ENCODE peak calls at places on chromosomes 12 and 14, in nine cellular contexts. Z is NCI-H1092; K is Calu3; P is T1000; L is stimulated activated CD8-positive, alpha-beta memory T cell treated with anti-CD3 and anti-CD28 coated beads, Interleukin-7, amount 100 ng/mL, for 1 hour; W is HS-27A; Y is frontal cortex; R is NCI-H2081; N is GOT3. T is an unnamed sample.

GRCh38 chr12:15527201-15527782 is 205.0 kb downstream of the PTPRO start:
- DNase-seq in Z (no peak), K (peak), P (no peak), L (no peak), W (no peak), Y (no peak), R (no peak), N (no peak), T (no peak)

GRCh38 chr14:93965287-93965821 is 11.0 kb downstream of the ASB2 start:
- DNase-seq in Z (no peak), K (no peak), P (peak), L (no peak), W (peak), Y (no peak), R (no peak), N (no peak), T (no peak)

GRCh38 chr14:22315336-22315735 is 273.7 kb downstream of the DAD1 start:
- DNase-seq in Z (no peak), K (no peak), P (no peak), L (no peak), W (no peak), Y (no peak), R (no peak), N (no peak), T (no peak)

GRCh38 chr12:53530056-53530455 is 22.8 kb upstream of the NPFF start:
- DNase-seq in Z (no peak), K (no peak), P (no peak), L (no peak), W (no peak), Y (no peak), R (no peak), N (no peak), T (peak)

GRCh38 chr12:47851303-47851952 is 31.7 kb upstream of the HDAC7 start:
- DNase-seq in Z (no peak), K (no peak), P (no peak), L (no peak), W (no peak), Y (no peak), R (no peak), N (no peak), T (no peak)

GRCh38 chr14:49692191-49692757 is 646 bp upstream of the KLHDC1 start:
- DNase-seq in Z (no peak), K (no peak), P (no peak), L (no peak), W (no peak), Y (no peak), R (no peak), N (no peak), T (no peak)

GRCh38 chr12:52125499-52125900 is 46.0 kb downstream of the SMIM41 start:
- DNase-seq in Z (peak), K (no peak), P (no peak), L (no peak), W (no peak), Y (no peak), R (peak), N (no peak), T (no peak)

GRCh38 chr12:42892702-42893101 is 303.2 kb upstream of the PRICKLE1 start:
- DNase-seq in Z (no peak), K (no peak), P (no peak), L (no peak), W (no peak), Y (no peak), R (no peak), N (no peak), T (no peak)

GRCh38 chr12:1744932-1745331 is 54.1 kb downstream of the ADIPOR2 start:
- DNase-seq in Z (no peak), K (no peak), P (no peak), L (no peak), W (no peak), Y (no peak), R (no peak), N (no peak), T (no peak)

GRCh38 chr14:97413991-97414717 is 617.0 kb downstream of the VRK1 start:
- DNase-seq in Z (no peak), K (no peak), P (no peak), L (no peak), W (no peak), Y (no peak), R (no peak), N (no peak), T (no peak)

GRCh38 chr12:95395706-95396105 is 78.2 kb upstream of the METAP2 start:
- DNase-seq in Z (no peak), K (no peak), P (no peak), L (no peak), W (no peak), Y (no peak), R (no peak), N (no peak), T (no peak)

GRCh38 chr14:31947680-31948580 is 129.2 kb upstream of the ARHGAP5 start:
- DNase-seq in Z (no peak), K (no peak), P (no peak), L (no peak), W (no peak), Y (no peak), R (no peak), N (no peak), T (no peak)

GRCh38 chr14:69289811-69290520 is 30.0 kb downstream of the GALNT16 start:
- DNase-seq in Z (no peak), K (no peak), P (no peak), L (no peak), W (no peak), Y (no peak), R (no peak), N (no peak), T (no peak)

GRCh38 chr14:96754845-96755184 is 42.4 kb upstream of the VRK1 start:
- DNase-seq in Z (peak), K (no peak), P (no peak), L (no peak), W (no peak), Y (no peak), R (peak), N (no peak), T (peak)

GRCh38 chr14:56145965-56146364 is 27.8 kb downstream of the PELI2 start:
- DNase-seq in Z (no peak), K (no peak), P (no peak), L (no peak), W (no peak), Y (no peak), R (no peak), N (no peak), T (no peak)

GRCh38 chr12:126608607-126609175 is 1543.5 kb downstream of the AACS start:
- DNase-seq in Z (no peak), K (no peak), P (no peak), L (no peak), W (no peak), Y (no peak), R (no peak), N (no peak), T (no peak)

GRCh38 chr12:51527872-51528271 is 63.2 kb upstream of the SCN8A start:
- DNase-seq in Z (no peak), K (no peak), P (no peak), L (no peak), W (no peak), Y (no peak), R (no peak), N (no peak), T (no peak)

GRCh38 chr12:64747681-64748080 is 11.5 kb downstream of the GNS start:
- DNase-seq in Z (no peak), K (no peak), P (no peak), L (no peak), W (no peak), Y (no peak), R (no peak), N (no peak), T (no peak)

GRCh38 chr12:11684811-11685210 is 35.3 kb downstream of the ETV6 start:
- DNase-seq in Z (no peak), K (no peak), P (no peak), L (no peak), W (no peak), Y (no peak), R (no peak), N (no peak), T (no peak)

GRCh38 chr12:48678561-48679185 is 3.4 kb downstream of the KANSL2 start:
- DNase-seq in Z (no peak), K (no peak), P (no peak), L (no peak), W (no peak), Y (no peak), R (no peak), N (no peak), T (no peak)

GRCh38 chr12:44720265-44720664 is 155.8 kb downstream of the NELL2 start:
- DNase-seq in Z (no peak), K (no peak), P (no peak), L (no peak), W (no peak), Y (no peak), R (no peak), N (no peak), T (no peak)

GRCh38 chr14:73223049-73223448 is 14.3 kb upstream of the PAPLN start:
- DNase-seq in Z (no peak), K (no peak), P (no peak), L (no peak), W (no peak), Y (no peak), R (no peak), N (no peak), T (no peak)

GRCh38 chr12:49637401-49637800 is 14.0 kb downstream of the PRPF40B start:
- DNase-seq in Z (no peak), K (no peak), P (no peak), L (no peak), W (no peak), Y (no peak), R (no peak), N (no peak), T (no peak)

GRCh38 chr12:18658829-18659228 is 79.0 kb downstream of the PLCZ1 start:
- DNase-seq in Z (no peak), K (no peak), P (no peak), L (no peak), W (no peak), Y (no peak), R (no peak), N (no peak), T (no peak)

T was measured in NCI-H446 treated with DMSO at 0.1 percent for 48 hours.